ENCODE peak calls at places on chromosomes 2 and 18, in six cellular contexts. U is HepG2, I is heart right ventricle, B is iPS DF 6.9, Z is right lobe of liver, O is K562. E is an unnamed sample. For H3K27me3, the result is how much of the 10 kb centered on the place peaks cover.

GRCh38 chr2:191245046-191245868 is at the start of gene MYO1B:
- DNase-seq in B (peak), I (peak), O (peak), Z (peak), U (peak), E (peak)

GRCh38 chr2:238956676-238957075 is 108.8 kb downstream of the TWIST2 start:
- DNase-seq in Z (no peak), O (no peak), B (no peak), I (no peak), U (no peak), E (peak)

GRCh38 chr18:35444636-35445035 is 53.1 kb downstream of the INO80C start:
- DNase-seq in U (no peak), I (no peak), B (no peak), Z (no peak), O (no peak), E (no peak)

GRCh38 chr18:67217551-67218166 is 298.9 kb downstream of the DSEL start:
- DNase-seq in I (peak), O (peak), B (no peak), Z (peak), U (peak), E (no peak)

GRCh38 chr2:238161291-238162051 is 2.7 kb downstream of the ERFE start:
- DNase-seq in I (no peak), O (no peak), Z (no peak), B (no peak), U (no peak), E (no peak)

GRCh38 chr2:1047485-1047884 is 96.8 kb downstream of the SNTG2 start:
- DNase-seq in B (no peak), O (no peak), Z (no peak), U (peak), I (no peak), E (no peak)

GRCh38 chr2:240429872-240430491 is 5.5 kb upstream of the GPC1 start:
- DNase-seq in I (peak), U (peak), B (no peak), O (no peak), Z (peak), E (no peak)

GRCh38 chr2:207122914-207123744 is 42.6 kb downstream of the KLF7 start:
- DNase-seq in Z (no peak), O (no peak), B (no peak), U (no peak), I (no peak), E (no peak)

GRCh38 chr2:152564754-152565551 is 152.3 kb downstream of the PRPF40A start:
- DNase-seq in U (no peak), I (no peak), B (no peak), Z (no peak), O (no peak), E (no peak)

GRCh38 chr2:24594283-24594682 is 103.2 kb downstream of the NCOA1 start:
- DNase-seq in B (no peak), U (no peak), O (no peak), I (no peak), Z (no peak), E (no peak)

GRCh38 chr2:109209941-109210340 is 80.9 kb downstream of the SH3RF3 start:
- DNase-seq in Z (no peak), O (no peak), U (no peak), I (no peak), B (no peak), E (no peak)

GRCh38 chr2:213001285-213001910 is 150.0 kb downstream of the IKZF2 start:
- DNase-seq in B (no peak), I (no peak), O (no peak), Z (no peak), U (no peak), E (no peak)

GRCh38 chr2:235951980-235952379 is 216.2 kb downstream of the GBX2 start:
- DNase-seq in O (no peak), U (no peak), Z (no peak), B (no peak), I (no peak), E (no peak)

GRCh38 chr2:98088261-98088660 is 1.3 kb downstream of the VWA3B start:
- DNase-seq in B (no peak), O (no peak), U (no peak), I (no peak), Z (no peak), E (no peak)

GRCh38 chr18:76824136-76824676 is 1.8 kb downstream of the ZNF236 start:
- DNase-seq in U (no peak), Z (no peak), I (no peak), B (no peak), O (no peak), E (no peak)

GRCh38 chr2:141515931-141516330 is 614.9 kb downstream of the LRP1B start:
- DNase-seq in O (no peak), U (no peak), I (no peak), Z (no peak), B (no peak), E (no peak)

GRCh38 chr18:79951545-79952456 is at the start of gene SLC66A2:
- DNase-seq in I (peak), Z (peak), B (peak), U (peak), O (peak), E (peak)

GRCh38 chr2:157355618-157356017 is 30.0 kb upstream of the ERMN start:
- DNase-seq in I (no peak), O (no peak), U (no peak), Z (no peak), B (no peak), E (no peak)

GRCh38 chr2:105078906-105079305 is 41.0 kb downstream of the MRPS9 start:
- DNase-seq in Z (no peak), O (no peak), B (no peak), U (no peak), I (no peak), E (no peak)

GRCh38 chr2:158779621-158780020 is 15.5 kb upstream of the DAPL1 start:
- DNase-seq in Z (no peak), O (no peak), I (no peak), U (no peak), B (no peak), E (no peak)

GRCh38 chr2:54691439-54692135 is 31.9 kb upstream of the EML6 start:
- DNase-seq in I (no peak), O (no peak), B (no peak), U (peak), Z (no peak), E (no peak)

GRCh38 chr2:226247289-226248275 is 552.0 kb downstream of the IRS1 start:
- DNase-seq in I (no peak), Z (no peak), B (no peak), U (no peak), O (no peak), E (no peak)

GRCh38 chr18:33135951-33136660 is 304.4 kb downstream of the CCDC178 start:
- DNase-seq in U (no peak), Z (no peak), B (no peak), O (no peak), I (no peak), E (no peak)

GRCh38 chr2:26001743-26002341 is 19.5 kb upstream of the KIF3C start:
- DNase-seq in B (no peak), O (no peak), I (peak), Z (peak), U (no peak), E (no peak)

GRCh38 chr2:173124441-173124840 is 48.8 kb downstream of the MAP3K20 start:
- DNase-seq in U (no peak), I (peak), B (no peak), Z (no peak), O (no peak), E (no peak)

GRCh38 chr2:62660087-62660486 is 45.4 kb upstream of the EHBP1 start:
- DNase-seq in Z (no peak), I (no peak), O (no peak), B (no peak), U (no peak), E (no peak)

GRCh38 chr18:58337285-58337684 is 291.6 kb downstream of the ALPK2 start:
- DNase-seq in Z (no peak), I (no peak), O (no peak), U (no peak), B (no peak), E (no peak)

GRCh38 chr18:47915229-47915628 is 15.2 kb downstream of the SMAD2 start:
- DNase-seq in I (no peak), U (no peak), O (no peak), B (no peak), Z (no peak), E (no peak)

GRCh38 chr18:64165906-64166305 is 17.0 kb upstream of the LINC00305 start:
- DNase-seq in Z (no peak), B (no peak), I (no peak), O (no peak), U (no peak), E (no peak)

GRCh38 chr2:197614532-197614931 is 60.9 kb downstream of the RFTN2 start:
- DNase-seq in I (no peak), B (no peak), O (no peak), U (no peak), Z (no peak), E (no peak)

GRCh38 chr2:128487650-128488387 is 169.2 kb upstream of the HS6ST1 start:
- DNase-seq in O (no peak), B (no peak), U (no peak), I (no peak), Z (no peak), E (no peak)

GRCh38 chr2:26727641-26728561 is 35.4 kb downstream of the KCNK3 start:
- DNase-seq in B (no peak), Z (no peak), I (no peak), U (no peak), O (peak), E (no peak)

GRCh38 chr2:225042800-225043167 is 516 bp upstream of the DOCK10 start:
- DNase-seq in I (no peak), O (no peak), B (no peak), Z (no peak), U (no peak), E (no peak)
- H3K27me3 ChIP-seq in I (under half), O (under half), B (under half), Z (under half), U (under half), E (under half)

GRCh38 chr2:73297586-73297985 is 4.2 kb upstream of the EGR4 start:
- DNase-seq in O (no peak), Z (no peak), U (no peak), I (no peak), B (no peak), E (no peak)

GRCh38 chr2:73294239-73294638 is 891 bp upstream of the EGR4 start:
- DNase-seq in U (no peak), I (no peak), O (no peak), Z (no peak), B (no peak), E (no peak)

GRCh38 chr2:73295751-73296400 is 2.5 kb upstream of the EGR4 start:
- DNase-seq in O (no peak), U (no peak), Z (no peak), I (no peak), B (no peak), E (no peak)

GRCh38 chr2:73293534-73294171 is at the start of gene EGR4:
- DNase-seq in O (peak), B (no peak), I (peak), Z (no peak), U (peak), E (no peak)

DNA sequence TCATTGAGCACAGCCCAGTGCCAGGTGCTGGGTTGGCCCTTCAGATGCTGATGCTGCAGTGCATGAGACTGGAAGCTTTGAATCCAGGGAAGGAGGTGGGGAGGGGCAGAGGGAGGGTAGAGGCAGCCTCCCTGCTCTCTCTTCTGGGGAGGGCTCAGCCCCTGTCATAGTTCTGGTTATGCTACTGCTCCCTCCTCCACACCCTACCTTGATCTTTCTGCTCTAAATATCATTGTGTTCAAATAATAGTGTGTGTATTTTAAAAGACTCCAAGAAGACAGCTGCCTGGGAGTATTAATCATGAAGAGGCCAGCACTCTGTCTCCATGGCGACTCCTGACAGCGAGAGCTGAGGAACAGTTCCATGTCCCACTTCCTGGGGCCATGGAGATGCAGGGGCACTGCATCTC is 3.8 kb upstream of the EGR4 start:
- DNase-seq in I (no peak), O (no peak), U (no peak), B (no peak), Z (no peak), E (no peak)
- H3K27me3 ChIP-seq in I (half or more), O (under half), U (half or more), B (under half), Z (under half), E (under half)

GRCh38 chr2:199446996-199447395 is 10.7 kb downstream of the SATB2 start:
- DNase-seq in I (no peak), B (no peak), U (no peak), O (no peak), Z (no peak), E (no peak)
- H3K27me3 ChIP-seq in I (half or more), B (under half), U (under half), O (under half), Z (under half), E (under half)

GRCh38 chr18:50562686-50563085 is 2.8 kb downstream of the MAPK4 start:
- DNase-seq in I (no peak), B (no peak), U (no peak), O (no peak), Z (no peak), E (no peak)

GRCh38 chr18:50560681-50561629 is 1.1 kb downstream of the MAPK4 start:
- DNase-seq in I (no peak), Z (no peak), O (no peak), B (no peak), U (no peak), E (no peak)

GRCh38 chr18:50558157-50558556 is 1.7 kb upstream of the MAPK4 start:
- DNase-seq in Z (no peak), U (no peak), B (no peak), O (no peak), I (no peak), E (no peak)

GRCh38 chr18:50558948-50559749 is 738 bp upstream of the MAPK4 start:
- DNase-seq in O (no peak), I (no peak), Z (no peak), B (no peak), U (no peak), E (no peak)

DNA sequence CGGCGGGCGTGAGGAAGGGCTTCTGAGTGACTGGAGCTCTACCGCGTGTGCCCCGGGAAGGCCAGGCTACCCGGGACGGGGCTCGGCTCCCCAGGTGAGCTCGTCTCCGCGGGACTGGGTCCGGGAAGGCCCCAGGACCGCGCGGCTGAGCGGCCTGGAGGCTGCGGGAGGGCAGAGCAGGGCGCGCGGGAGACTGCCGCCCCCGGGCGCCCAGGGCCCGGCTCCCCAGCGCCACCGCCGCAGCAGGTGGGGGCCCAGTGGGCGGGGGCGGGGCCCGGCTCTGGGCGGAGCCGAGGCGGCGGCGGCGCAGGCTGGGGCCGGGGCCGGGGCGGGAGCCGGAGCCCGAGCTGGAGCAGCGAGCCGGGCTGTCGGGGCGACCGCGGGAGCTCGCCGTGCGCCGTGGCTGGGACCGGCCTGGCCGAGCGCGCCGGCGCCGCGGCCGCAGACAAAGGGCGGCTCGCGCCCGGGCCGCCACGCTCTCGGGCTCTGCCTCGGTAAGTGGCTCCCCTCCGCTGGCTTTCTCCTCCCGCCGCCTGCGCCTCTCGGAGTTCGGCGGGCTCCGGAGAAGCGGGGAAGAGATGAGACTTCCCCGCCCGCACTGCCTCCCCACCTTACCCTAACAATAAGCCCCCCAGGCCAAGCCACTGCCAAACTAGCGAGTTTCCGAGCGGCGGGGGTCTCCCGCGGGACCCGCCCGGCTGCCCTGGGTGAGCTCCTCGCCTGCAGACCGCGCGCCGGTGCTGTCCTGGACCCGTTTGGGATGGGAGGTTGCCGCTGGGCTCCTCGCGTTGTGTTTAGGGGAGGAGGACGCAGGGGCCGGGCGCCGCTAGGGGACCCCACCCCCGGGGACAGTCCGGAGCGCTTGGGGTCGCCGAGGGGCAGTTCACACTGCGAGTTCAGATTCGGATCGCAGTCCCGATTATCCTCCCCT is at the start of gene MAPK4:
- DNase-seq in I (no peak), B (no peak), O (peak), U (no peak), Z (peak), E (no peak)
- H3K27me3 ChIP-seq in I (under half), B (under half), O (under half), U (half or more), Z (under half), E (under half)

GRCh38 chr2:176176233-176176632 is 12.2 kb upstream of the HOXD1 start:
- DNase-seq in I (no peak), U (no peak), O (no peak), Z (no peak), B (no peak), E (no peak)

GRCh38 chr2:176178807-176179271 is 9.6 kb upstream of the HOXD1 start:
- DNase-seq in I (no peak), U (no peak), Z (no peak), B (no peak), O (no peak), E (no peak)

GRCh38 chr2:176178271-176178806 is 10.1 kb upstream of the HOXD1 start:
- DNase-seq in I (no peak), B (no peak), O (no peak), Z (no peak), U (no peak), E (no peak)

GRCh38 chr2:176175729-176176074 is 12.8 kb upstream of the HOXD1 start:
- DNase-seq in O (no peak), Z (no peak), I (no peak), B (no peak), U (no peak), E (no peak)

GRCh38 chr2:176177580-176178270 is 10.7 kb upstream of the HOXD1 start:
- DNase-seq in I (no peak), U (no peak), B (no peak), Z (no peak), O (no peak), E (no peak)
- H3K27me3 ChIP-seq in I (half or more), U (under half), B (half or more), Z (under half), O (half or more), E (half or more)

GRCh38 chr2:177730792-177731191 is 338.2 kb downstream of the AGPS start:
- DNase-seq in B (no peak), I (no peak), O (no peak), U (no peak), Z (no peak), E (no peak)
- H3K27me3 ChIP-seq in B (under half), I (under half), O (under half), U (under half), Z (under half), E (under half)

E was measured in esophagus muscularis mucosa.